ENCODE peak calls at places on chromosome 20, in seven cellular contexts. X, F, L, S, I, M and J are unnamed samples.

GRCh38 chr20:38728911-38729642 is 4.8 kb downstream of the SLC32A1 start:
- DNase-seq in F (no peak), M (no peak), L (no peak), S (peak), I (no peak), X (no peak), J (no peak)

GRCh38 chr20:23387118-23387443 is 25.1 kb downstream of the GZF1 start:
- DNase-seq in L (no peak), I (no peak), X (no peak), M (no peak), S (no peak), F (no peak), J (no peak)

GRCh38 chr20:20216941-20217340 is 151.0 kb upstream of the INSM1 start:
- DNase-seq in X (no peak), I (no peak), M (no peak), F (no peak), S (no peak), L (no peak), J (no peak)

GRCh38 chr20:58054744-58055373 is 173.6 kb downstream of the ANKRD60 start:
- DNase-seq in S (no peak), F (peak), I (no peak), L (peak), X (no peak), M (no peak), J (peak)

GRCh38 chr20:14848806-14849205 is 511.4 kb upstream of the FLRT3 start:
- DNase-seq in L (no peak), M (no peak), I (no peak), X (no peak), S (no peak), F (no peak), J (no peak)

GRCh38 chr20:4112490-4113420 is 97.4 kb upstream of the RNF24 start:
- DNase-seq in L (peak), F (peak), X (no peak), I (peak), M (peak), S (no peak), J (no peak)

GRCh38 chr20:37890108-37890507 is 12.8 kb upstream of the VSTM2L start:
- DNase-seq in I (no peak), L (no peak), F (no peak), M (no peak), S (no peak), X (no peak), J (no peak)

GRCh38 chr20:52943185-52943841 is 28.8 kb upstream of the TSHZ2 start:
- DNase-seq in L (no peak), M (no peak), S (no peak), X (no peak), I (no peak), F (no peak), J (no peak)

GRCh38 chr20:9886227-9886626 is 47.4 kb upstream of the PAK5 start:
- DNase-seq in I (no peak), L (no peak), F (no peak), X (no peak), S (no peak), M (no peak), J (no peak)

GRCh38 chr20:51861726-51862466 is 59.6 kb upstream of the SALL4 start:
- DNase-seq in M (no peak), L (no peak), X (no peak), I (no peak), F (no peak), S (no peak), J (no peak)

GRCh38 chr20:49916146-49917002 is 1.0 kb upstream of the SPATA2 start:
- DNase-seq in S (no peak), M (no peak), F (no peak), X (no peak), I (peak), L (no peak), J (no peak)

GRCh38 chr20:17627101-17627950 is 54.7 kb downstream of the RRBP1 start:
- DNase-seq in L (no peak), I (no peak), M (no peak), F (peak), X (no peak), S (no peak), J (no peak)

GRCh38 chr20:31859998-31860380 is 10.3 kb downstream of the DUSP15 start:
- DNase-seq in M (no peak), L (no peak), I (no peak), X (no peak), S (no peak), F (no peak), J (no peak)

GRCh38 chr20:10434467-10434831 is 427 bp upstream of the MKKS start:
- DNase-seq in I (peak), X (peak), S (peak), M (peak), L (peak), F (peak), J (peak)

GRCh38 chr20:6767536-6768227 is at the start of gene BMP2:
- DNase-seq in M (peak), S (no peak), X (peak), I (no peak), F (peak), L (peak), J (peak)